ENCODE peak calls at places on chromosomes 16 and 17, in ten cellular contexts. E, D, X, B, F, Q, S, J, I and U are unnamed samples.
A peak's percentile ranks its signal among the peaks of the same experiment; 100 is the strongest.

GRCh38 chr17:29349409-29349808 is 40.8 kb upstream of the TAOK1 start:
- DNase-seq in I (no peak), F (no peak), X (no peak), S (no peak), J (no peak), E (no peak), B (no peak), D (no peak), Q (no peak), U (no peak)

GRCh38 chr16:85958731-85959130 is 59.8 kb downstream of the IRF8 start:
- DNase-seq in E (no peak), S (no peak), F (no peak), J (no peak), B (no peak), X (no peak), Q (no peak), D (no peak), I (no peak), U (no peak)

GRCh38 chr16:22291860-22292692 is 5.1 kb upstream of the POLR3E start:
- DNase-seq in J (no peak), F (no peak), I (no peak), X (no peak), B (no peak), E (no peak), S (no peak), Q (no peak), D (no peak), U (no peak)

GRCh38 chr16:46885960-46886763 is 2.0 kb downstream of the GPT2 start:
- DNase-seq in F (no peak), B (no peak), E (no peak), X (no peak), J (no peak), D (no peak), Q (no peak), I (no peak), S (no peak), U (no peak)

GRCh38 chr17:37744961-37745800 is at the start of gene HNF1B:
- DNase-seq in E (no peak), B (no peak), X (no peak), S (no peak), I (no peak), Q (no peak), F (peak; percentile 82), D (peak; percentile 68), J (no peak), U (no peak)

GRCh38 chr17:10357768-10358167 is 15.0 kb downstream of the MYH13 start:
- DNase-seq in E (peak; percentile 3), I (no peak), J (no peak), D (peak; percentile 31), B (peak; percentile 5), F (peak; percentile 29), S (no peak), X (no peak), Q (no peak), U (no peak)

GRCh38 chr17:67879662-67880061 is 54.4 kb downstream of the BPTF start:
- DNase-seq in E (no peak), D (no peak), I (no peak), Q (no peak), B (no peak), S (no peak), F (no peak), J (peak; percentile 6), X (no peak), U (no peak)

GRCh38 chr17:54907385-54907784 is 6.7 kb downstream of the TOM1L1 start:
- DNase-seq in F (no peak), B (no peak), E (no peak), I (no peak), J (no peak), Q (no peak), X (no peak), S (no peak), D (no peak), U (no peak)

GRCh38 chr16:982152-983043 is 828 bp downstream of the SOX8 start:
- DNase-seq in F (no peak), S (no peak), X (no peak), Q (no peak), D (peak; percentile 40), I (no peak), B (no peak), J (peak; percentile 11), E (no peak), U (no peak)

GRCh38 chr17:30422171-30422570 is 43.4 kb downstream of the CPD start:
- DNase-seq in E (no peak), D (no peak), Q (no peak), J (no peak), X (no peak), I (no peak), F (no peak), S (no peak), B (no peak), U (no peak)

GRCh38 chr17:6467567-6467966 is 23.3 kb downstream of the PIMREG start:
- DNase-seq in X (no peak), I (no peak), S (no peak), Q (no peak), D (no peak), J (no peak), F (no peak), E (no peak), B (no peak), U (no peak)

GRCh38 chr17:71441098-71441497 is 679.7 kb upstream of the SOX9 start:
- DNase-seq in E (no peak), J (no peak), D (peak; percentile 90), X (no peak), I (no peak), Q (no peak), S (peak; percentile 72), B (no peak), F (peak; percentile 7), U (no peak)

GRCh38 chr16:77169650-77170236 is 21.2 kb upstream of the MON1B start:
- DNase-seq in E (no peak), F (peak; percentile 45), X (no peak), D (peak; percentile 61), I (no peak), S (no peak), B (no peak), J (peak; percentile 3), Q (no peak), U (no peak)

GRCh38 chr17:32157225-32157624 is 14.9 kb downstream of the RHOT1 start:
- DNase-seq in Q (no peak), S (no peak), B (no peak), F (no peak), I (no peak), E (no peak), J (no peak), X (no peak), D (no peak), U (no peak)

GRCh38 chr17:79981661-79982101 is 54.0 kb downstream of the TBC1D16 start:
- DNase-seq in E (no peak), I (peak; percentile 70), B (no peak), X (peak; percentile 23), D (no peak), F (no peak), S (no peak), J (no peak), Q (no peak), U (peak; percentile 47)

GRCh38 chr16:22900863-22901262 is 86.9 kb downstream of the HS3ST2 start:
- DNase-seq in F (no peak), I (no peak), S (no peak), J (no peak), D (no peak), X (no peak), E (no peak), B (no peak), Q (no peak), U (no peak)

GRCh38 chr16:88010971-88011483 is 59.8 kb downstream of the BANP start:
- DNase-seq in J (no peak), B (no peak), D (no peak), S (no peak), Q (no peak), I (peak; percentile 36), E (no peak), X (peak; percentile 25), F (no peak), U (no peak)

GRCh38 chr16:67459066-67459857 is 21.7 kb downstream of the ATP6V0D1 start:
- DNase-seq in Q (no peak), E (no peak), B (no peak), F (peak; percentile 88), J (no peak), I (no peak), X (no peak), D (no peak), S (no peak), U (no peak)

GRCh38 chr16:2686912-2687507 is 4.7 kb downstream of the KCTD5 start:
- DNase-seq in J (no peak), B (no peak), D (no peak), Q (no peak), F (peak; percentile 45), S (no peak), E (no peak), X (peak; percentile 76), I (no peak), U (peak; percentile 72)

GRCh38 chr16:86584071-86584685 is 5.8 kb downstream of the FOXL1 start:
- DNase-seq in X (peak; percentile 57), E (no peak), J (no peak), I (no peak), D (peak; percentile 50), S (no peak), F (no peak), Q (no peak), B (no peak), U (no peak)

GRCh38 chr16:88458039-88458772 is 5.1 kb downstream of the ZFPM1 start:
- DNase-seq in E (no peak), J (no peak), Q (no peak), D (no peak), F (no peak), I (no peak), S (no peak), B (no peak), X (no peak), U (no peak)